ENCODE peak calls at places on chromosome 5, in ten cellular contexts. Y is breast epithelium, A is lower leg skin, X is cardiac fibroblast, O is brain microvascular endothelial cell, M is dorsolateral prefrontal cortex, P is right lobe of liver, K is astrocyte, D is heart right ventricle, U is uterus. Q is an unnamed sample.

GRCh38 chr5:107338341-107338740 is 332.4 kb downstream of the EFNA5 start:
- DNase-seq in O (no peak), X (peak), Y (no peak), U (no peak), K (no peak), P (no peak), D (no peak), A (no peak), M (no peak), Q (no peak)

GRCh38 chr5:10106806-10107205 is 142.9 kb downstream of the ATPSCKMT start:
- DNase-seq in Y (no peak), K (no peak), A (no peak), P (no peak), O (no peak), U (no peak), X (peak), D (no peak), M (no peak), Q (no peak)

GRCh38 chr5:137734962-137735530 is 843 bp downstream of the KLHL3 start:
- DNase-seq in A (peak), M (peak), K (peak), O (peak), X (peak), P (peak), U (peak), Y (no peak), D (peak), Q (no peak)

GRCh38 chr5:167582263-167582662 is 709.2 kb upstream of the WWC1 start:
- DNase-seq in U (no peak), D (no peak), K (no peak), X (peak), P (no peak), O (no peak), Y (no peak), M (no peak), A (no peak), Q (no peak)

GRCh38 chr5:110790673-110791072 is 51.9 kb downstream of the SLC25A46 start:
- DNase-seq in K (peak), U (no peak), X (peak), D (no peak), P (no peak), A (no peak), M (no peak), Y (no peak), O (peak), Q (no peak)

GRCh38 chr5:17218353-17219005 is 1.0 kb downstream of the BASP1 start:
- DNase-seq in A (peak), Y (no peak), D (peak), M (no peak), U (peak), X (peak), O (peak), K (peak), P (peak), Q (no peak)

GRCh38 chr5:51187953-51188591 is 195.2 kb upstream of the ISL1 start:
- DNase-seq in M (no peak), Y (no peak), U (no peak), D (no peak), O (no peak), A (no peak), X (no peak), P (no peak), K (no peak), Q (no peak)

GRCh38 chr5:83564069-83564749 is 92.7 kb downstream of the VCAN start:
- DNase-seq in M (no peak), X (peak), O (no peak), A (no peak), K (no peak), D (no peak), Y (no peak), U (no peak), P (no peak), Q (no peak)

GRCh38 chr5:113489299-113489698 is 1.0 kb upstream of the MCC start:
- DNase-seq in Y (peak), K (peak), M (no peak), D (no peak), O (peak), U (no peak), A (peak), X (peak), P (no peak), Q (no peak)

GRCh38 chr5:40681351-40682311 is 1.9 kb downstream of the PTGER4 start:
- DNase-seq in M (no peak), X (peak), K (no peak), O (peak), A (no peak), U (no peak), P (peak), D (no peak), Y (no peak), Q (peak)

GRCh38 chr5:44245936-44246335 is 143.3 kb downstream of the FGF10 start:
- DNase-seq in O (no peak), X (peak), K (no peak), P (no peak), D (no peak), U (no peak), A (no peak), Y (no peak), M (no peak), Q (no peak)

GRCh38 chr5:74579215-74579614 is 61.3 kb downstream of the ENC1 start:
- DNase-seq in U (no peak), A (no peak), M (no peak), X (peak), P (no peak), O (peak), K (peak), D (no peak), Y (no peak), Q (no peak)

GRCh38 chr5:11415751-11416150 is 488.5 kb downstream of the CTNND2 start:
- DNase-seq in D (no peak), X (no peak), K (peak), P (no peak), Y (no peak), O (no peak), A (no peak), U (no peak), M (no peak), Q (no peak)

GRCh38 chr5:139295692-139296091 is 2.2 kb downstream of the MATR3 start:
- DNase-seq in U (no peak), A (no peak), K (no peak), P (no peak), O (no peak), M (no peak), Y (no peak), X (peak), D (no peak), Q (no peak)

GRCh38 chr5:133721365-133721764 is 109.0 kb upstream of the FSTL4 start:
- DNase-seq in M (no peak), Y (no peak), U (no peak), X (no peak), D (no peak), O (no peak), K (no peak), A (no peak), P (no peak), Q (no peak)

GRCh38 chr5:35698057-35698808 is 80.6 kb downstream of the SPEF2 start:
- DNase-seq in U (no peak), A (no peak), Y (no peak), O (no peak), M (no peak), D (no peak), K (no peak), P (no peak), X (no peak), Q (no peak)

GRCh38 chr5:99099691-99100090 is 170.9 kb upstream of the CHD1 start:
- DNase-seq in P (no peak), D (no peak), K (no peak), O (no peak), U (no peak), X (no peak), M (no peak), Y (no peak), A (no peak), Q (no peak)

GRCh38 chr5:137438932-137439331 is 60.2 kb downstream of the SPOCK1 start:
- DNase-seq in A (no peak), P (no peak), O (no peak), K (no peak), M (no peak), D (no peak), U (no peak), X (no peak), Y (no peak), Q (no peak)

GRCh38 chr5:171612749-171613148 is 172.9 kb upstream of the SMIM23 start:
- DNase-seq in X (no peak), D (no peak), Y (no peak), A (no peak), K (no peak), U (no peak), P (peak), M (no peak), O (no peak), Q (peak)

GRCh38 chr5:60727032-60727431 is 27.1 kb upstream of the DEPDC1B start:
- DNase-seq in K (no peak), U (no peak), Y (no peak), A (no peak), P (no peak), D (no peak), M (no peak), O (no peak), X (no peak), Q (no peak)

GRCh38 chr5:79954620-79955019 is 36.4 kb downstream of the MTX3 start:
- DNase-seq in Y (no peak), X (peak), U (no peak), K (no peak), A (no peak), D (no peak), M (no peak), O (no peak), P (no peak), Q (no peak)

GRCh38 chr5:155898284-155898683 is 428.7 kb upstream of the SGCD start:
- DNase-seq in X (no peak), K (peak), O (no peak), Y (no peak), M (no peak), D (no peak), U (no peak), A (no peak), P (no peak), Q (no peak)

GRCh38 chr5:137304227-137304874 is 194.8 kb downstream of the SPOCK1 start:
- DNase-seq in M (no peak), K (no peak), P (peak), Y (no peak), A (no peak), U (no peak), D (peak), O (no peak), X (no peak), Q (no peak)

GRCh38 chr5:88792144-88792840 is 90.7 kb downstream of the MEF2C start:
- DNase-seq in U (no peak), X (peak), K (peak), A (no peak), O (peak), P (no peak), D (no peak), M (no peak), Y (no peak), Q (no peak)

GRCh38 chr5:111227805-111228204 is 3.6 kb downstream of the CAMK4 start:
- DNase-seq in M (no peak), Y (no peak), X (peak), A (no peak), P (no peak), U (no peak), D (no peak), O (no peak), K (peak), Q (no peak)

GRCh38 chr5:6158974-6159863 is 219.1 kb downstream of the MED10 start:
- DNase-seq in D (no peak), K (peak), Y (no peak), P (no peak), A (no peak), X (peak), O (peak), U (no peak), M (no peak), Q (no peak)

GRCh38 chr5:14716755-14717752 is 52.5 kb downstream of the OTULIN start:
- DNase-seq in D (no peak), O (no peak), K (no peak), X (no peak), M (no peak), U (no peak), P (peak), Y (no peak), A (no peak), Q (peak)

GRCh38 chr5:152259702-152260101 is 145.4 kb downstream of the NMUR2 start:
- DNase-seq in A (no peak), X (no peak), Y (no peak), O (no peak), U (no peak), M (no peak), K (no peak), P (no peak), D (no peak), Q (no peak)

GRCh38 chr5:110896901-110897300 is 158.1 kb downstream of the SLC25A46 start:
- DNase-seq in M (no peak), U (no peak), D (no peak), A (no peak), Y (no peak), O (peak), K (peak), X (peak), P (no peak), Q (no peak)

GRCh38 chr5:88734983-88735382 is 148.0 kb downstream of the MEF2C start:
- DNase-seq in U (no peak), A (no peak), X (peak), Y (no peak), D (no peak), P (no peak), K (no peak), M (no peak), O (no peak), Q (no peak)

GRCh38 chr5:76716456-76717157 is 681 bp downstream of the F2R start:
- DNase-seq in A (no peak), O (peak), K (no peak), P (no peak), X (peak), U (no peak), D (peak), Y (no peak), M (no peak), Q (no peak)

GRCh38 chr5:151126199-151126645 is 31.4 kb downstream of the ANXA6 start:
- DNase-seq in X (peak), U (peak), M (peak), P (peak), Y (peak), A (peak), K (peak), D (peak), O (peak), Q (peak)

GRCh38 chr5:106127985-106128384 is 1542.8 kb downstream of the EFNA5 start:
- DNase-seq in A (no peak), P (no peak), U (no peak), M (no peak), Y (no peak), D (no peak), K (no peak), O (no peak), X (no peak), Q (no peak)
- H3K4me3 ChIP-seq in A (no peak), P (no peak), U (no peak), M (no peak), Y (no peak), D (no peak), K (no peak), O (no peak), X (no peak), Q (no peak)

GRCh38 chr5:178532666-178533065 is 57.5 kb downstream of the COL23A1 start:
- DNase-seq in M (no peak), O (no peak), A (no peak), U (no peak), Y (no peak), D (no peak), K (no peak), P (no peak), X (no peak), Q (peak)
- H3K4me3 ChIP-seq in M (no peak), O (no peak), A (no peak), U (no peak), Y (no peak), D (no peak), K (no peak), P (no peak), X (no peak), Q (no peak)

DNA sequence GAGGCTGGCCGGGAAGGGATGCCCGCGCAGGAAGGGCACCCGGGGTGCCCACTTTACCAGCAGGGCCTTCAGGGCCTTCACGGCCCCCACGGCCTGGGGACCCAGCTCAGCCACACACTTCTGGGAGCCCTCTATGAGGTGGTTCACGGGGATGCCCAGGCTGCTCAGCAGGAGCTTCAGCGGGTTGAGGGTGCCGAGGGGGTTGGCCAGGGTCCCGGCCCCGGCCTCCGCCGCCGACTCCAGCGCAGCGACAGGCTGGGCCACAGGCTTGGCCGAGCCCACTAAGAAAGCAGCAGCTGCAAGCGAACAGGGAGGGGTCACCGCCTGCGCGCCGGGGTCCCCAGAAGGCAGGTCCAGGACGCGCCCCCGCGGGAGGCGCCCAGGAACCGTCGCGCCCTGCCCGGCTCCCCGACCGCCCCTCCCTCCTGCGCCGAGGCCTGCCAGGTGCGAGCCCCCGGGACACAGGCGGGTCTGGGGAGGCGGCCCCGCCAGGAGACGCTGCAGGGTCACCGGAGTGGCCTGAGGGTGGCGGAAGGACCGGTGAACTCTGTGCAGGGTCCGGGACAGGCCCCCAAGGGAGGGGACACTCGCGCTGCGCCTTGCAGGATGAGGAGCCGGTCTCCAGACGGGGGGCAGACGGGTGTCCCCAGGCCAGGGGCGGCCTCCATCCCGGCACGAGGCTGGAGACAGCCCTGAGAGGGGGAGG is 603 bp downstream of the SCGB3A1 start:
- DNase-seq in K (no peak), U (no peak), O (no peak), A (no peak), Y (no peak), X (no peak), D (no peak), M (no peak), P (peak), Q (no peak)
- H3K4me3 ChIP-seq in K (no peak), U (no peak), O (peak), A (no peak), Y (peak), X (no peak), D (peak), M (peak), P (no peak), Q (peak)

DNA sequence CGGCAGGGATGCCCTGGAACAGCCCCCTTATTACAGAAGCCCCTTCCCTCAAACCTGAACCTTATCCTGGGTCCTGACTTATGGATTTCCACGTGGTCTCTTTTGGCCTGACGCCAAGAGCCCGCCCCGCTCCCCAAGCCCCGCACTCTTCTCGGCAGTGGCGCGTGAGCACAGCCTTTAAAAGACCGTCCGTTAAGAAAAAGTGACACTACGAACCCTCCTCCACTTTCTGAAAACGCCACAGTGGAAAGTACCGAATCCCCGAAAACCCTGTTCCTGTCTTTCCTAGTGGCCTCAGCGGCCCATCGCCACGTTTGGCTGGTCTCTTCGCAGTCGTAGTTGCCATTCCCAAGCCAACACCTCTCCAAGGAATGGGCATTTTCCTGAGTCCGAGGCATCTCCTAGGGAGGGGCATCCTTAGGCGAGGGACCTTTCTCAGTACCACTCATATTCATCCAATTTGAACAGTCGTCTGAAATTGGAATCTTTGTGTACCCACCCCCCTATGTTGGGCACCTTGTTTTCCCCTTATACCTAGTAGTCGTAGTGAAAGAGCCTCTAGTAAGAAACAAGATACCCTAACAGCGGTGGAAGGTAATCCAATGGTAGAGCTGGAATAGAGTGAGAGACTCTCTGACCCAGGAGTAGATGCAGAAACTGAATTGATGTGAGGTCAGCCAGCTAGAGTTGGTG is 769 bp upstream of the MCIDAS start:
- DNase-seq in D (no peak), U (no peak), K (no peak), Y (no peak), X (no peak), O (no peak), P (no peak), A (no peak), M (no peak), Q (no peak)
- H3K4me3 ChIP-seq in D (peak), U (no peak), K (peak), Y (peak), X (no peak), O (no peak), P (peak), A (peak), M (peak), Q (peak)

DNA sequence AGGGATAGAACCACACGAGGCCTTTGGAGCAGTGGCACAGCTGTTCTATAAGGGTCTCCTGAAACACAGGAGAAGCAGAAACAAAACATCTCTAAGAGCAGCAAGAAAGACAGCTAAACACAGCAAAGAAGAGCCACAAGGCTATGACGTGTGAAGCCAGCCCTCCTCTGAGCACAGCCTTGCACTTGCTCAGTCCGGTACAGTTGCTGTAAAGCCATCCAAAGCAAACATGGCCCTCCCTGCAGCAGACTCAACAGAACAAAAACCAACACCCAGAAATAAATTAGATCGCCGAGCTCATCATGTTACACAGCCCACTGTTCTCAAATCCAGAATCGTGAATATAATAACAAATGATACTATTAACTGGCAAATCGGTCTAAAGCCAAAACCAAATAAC is 2.6 kb upstream of the GZMK start:
- DNase-seq in U (no peak), M (no peak), Y (no peak), O (no peak), K (no peak), D (no peak), A (no peak), P (no peak), X (no peak), Q (no peak)
- H3K4me3 ChIP-seq in U (no peak), M (no peak), Y (no peak), O (no peak), K (no peak), D (no peak), A (no peak), P (no peak), X (no peak), Q (no peak)

GRCh38 chr5:78858401-78858800 is 126.7 kb downstream of the ARSB start:
- DNase-seq in O (no peak), P (no peak), U (no peak), Y (no peak), D (no peak), K (no peak), M (no peak), A (no peak), X (no peak), Q (no peak)

DNA sequence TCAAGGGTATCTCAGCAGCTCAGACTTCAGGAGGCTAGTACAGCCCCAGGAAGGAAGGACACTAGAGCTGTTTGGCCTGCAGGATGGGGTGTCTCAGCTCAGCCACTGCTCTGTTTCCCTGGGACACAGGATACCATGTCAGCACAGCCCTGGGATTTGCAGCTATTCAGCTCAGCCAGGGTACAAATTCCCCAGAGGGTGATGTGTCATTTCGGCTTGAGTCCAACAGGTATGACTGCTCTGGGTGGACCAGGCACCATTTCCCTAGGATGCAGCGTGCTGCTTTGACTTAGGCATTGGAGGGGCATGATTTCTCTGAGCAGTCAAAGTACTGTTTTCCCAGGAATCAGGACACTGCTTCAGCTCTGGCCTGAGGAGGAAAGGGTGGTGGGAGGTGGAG is 130.1 kb downstream of the ARSB start:
- DNase-seq in D (no peak), X (peak), A (no peak), U (no peak), P (no peak), Y (no peak), M (no peak), O (no peak), K (no peak), Q (no peak)
- H3K4me3 ChIP-seq in D (no peak), X (no peak), A (no peak), U (no peak), P (no peak), Y (no peak), M (no peak), O (no peak), K (no peak), Q (no peak)

GRCh38 chr5:173893192-173893561 is 5.0 kb downstream of the CPEB4 start:
- DNase-seq in M (no peak), U (no peak), Y (no peak), A (no peak), K (no peak), D (no peak), O (no peak), P (no peak), X (no peak), Q (no peak)
- H3K4me3 ChIP-seq in M (peak), U (peak), Y (peak), A (no peak), K (peak), D (peak), O (peak), P (peak), X (peak), Q (peak)

Q was measured in suprapubic skin.